ENCODE peak calls at places on chromosomes 7 and 10, in seven cellular contexts. T, A, B, F, L, Q and M are unnamed samples. For H3K27me3, the result is how much of the 10 kb centered on the place peaks cover.

GRCh38 chr7:157527686-157528085 is 190.9 kb downstream of the DNAJB6 start:
- DNase-seq in T (no peak), A (no peak), B (no peak), F (no peak), L (no peak), Q (no peak), M (no peak)

GRCh38 chr7:95545007-95545615 is 51.2 kb downstream of the PDK4 start:
- DNase-seq in T (peak), A (peak), B (no peak), F (peak), L (peak), Q (peak), M (no peak)

GRCh38 chr7:64515781-64516180 is 47.1 kb downstream of the ZNF680 start:
- DNase-seq in T (no peak), A (no peak), B (no peak), F (no peak), L (no peak), Q (no peak), M (no peak)

GRCh38 chr7:38592737-38593136 is 38.4 kb downstream of the AMPH start:
- DNase-seq in T (no peak), A (no peak), B (no peak), F (no peak), L (no peak), Q (no peak), M (no peak)

GRCh38 chr7:93046641-93047040 is 71.1 kb downstream of the SAMD9 start:
- DNase-seq in T (no peak), A (peak), B (no peak), F (no peak), L (peak), Q (no peak), M (no peak)

GRCh38 chr10:79112898-79113431 is 44.2 kb downstream of the ZMIZ1 start:
- DNase-seq in T (no peak), A (peak), B (no peak), F (peak), L (no peak), Q (peak), M (no peak)

GRCh38 chr7:155298288-155298833 is 683 bp downstream of the INSIG1 start:
- DNase-seq in T (peak), A (no peak), B (no peak), F (no peak), L (peak), Q (no peak), M (no peak)

GRCh38 chr7:7127773-7128172 is 54.6 kb upstream of the C1GALT1 start:
- DNase-seq in T (no peak), A (no peak), B (no peak), F (no peak), L (no peak), Q (no peak), M (no peak)

GRCh38 chr7:154953006-154953684 is 49.8 kb downstream of the PAXIP1 start:
- DNase-seq in T (peak), A (peak), B (peak), F (peak), L (peak), Q (peak), M (peak)

GRCh38 chr10:53487019-53487983 is 714.7 kb upstream of the MBL2 start:
- DNase-seq in T (no peak), A (no peak), B (no peak), F (no peak), L (no peak), Q (no peak), M (no peak)

GRCh38 chr7:80876894-80877414 is 41.9 kb downstream of the SEMA3C start:
- DNase-seq in T (no peak), A (peak), B (no peak), F (no peak), L (no peak), Q (peak), M (no peak)

GRCh38 chr7:29987083-29987482 is 2.5 kb downstream of the SCRN1 start:
- DNase-seq in T (no peak), A (peak), B (no peak), F (no peak), L (peak), Q (peak), M (no peak)

GRCh38 chr10:48470893-48471805 is 133.7 kb downstream of the ARHGAP22 start:
- DNase-seq in T (no peak), A (no peak), B (no peak), F (peak), L (no peak), Q (peak), M (no peak)

GRCh38 chr7:116792813-116793212 is 69.6 kb upstream of the CAPZA2 start:
- DNase-seq in T (no peak), A (no peak), B (no peak), F (no peak), L (no peak), Q (no peak), M (no peak)

GRCh38 chr10:76125900-76126299 is 694.5 kb downstream of the LRMDA start:
- DNase-seq in T (no peak), A (no peak), B (no peak), F (no peak), L (no peak), Q (no peak), M (no peak)

GRCh38 chr10:44864042-44864436 is 47.1 kb upstream of the TMEM72 start:
- DNase-seq in T (peak), A (peak), B (no peak), F (no peak), L (no peak), Q (no peak), M (no peak)

GRCh38 chr7:30770936-30771858 is at the start of gene MINDY4:
- DNase-seq in T (peak), A (peak), B (peak), F (peak), L (peak), Q (peak), M (peak)

GRCh38 chr7:47571355-47572100 is 10.4 kb downstream of the TNS3 start:
- DNase-seq in T (no peak), A (peak), B (peak), F (peak), L (peak), Q (peak), M (no peak)

GRCh38 chr10:60919551-60919950 is 24.4 kb downstream of the RHOBTB1 start:
- DNase-seq in T (no peak), A (no peak), B (no peak), F (no peak), L (no peak), Q (no peak), M (no peak)

GRCh38 chr10:93208717-93209464 is 135.2 kb downstream of the CYP26A1 start:
- DNase-seq in T (no peak), A (peak), B (no peak), F (no peak), L (peak), Q (peak), M (no peak)

GRCh38 chr10:28496017-28496416 is 36.9 kb upstream of the WAC start:
- DNase-seq in T (no peak), A (no peak), B (no peak), F (no peak), L (no peak), Q (no peak), M (no peak)

GRCh38 chr7:27176343-27176731 is 2.2 kb upstream of the HOXA10 start:
- DNase-seq in T (no peak), A (no peak), B (no peak), F (peak), L (no peak), Q (no peak), M (no peak)

GRCh38 chr10:24926549-24926948 is 25.9 kb downstream of the PRTFDC1 start:
- DNase-seq in T (no peak), A (no peak), B (no peak), F (no peak), L (no peak), Q (no peak), M (no peak)

GRCh38 chr10:130498042-130498441 is 361.9 kb downstream of the GLRX3 start:
- DNase-seq in T (no peak), A (no peak), B (no peak), F (peak), L (no peak), Q (no peak), M (no peak)

GRCh38 chr7:75994388-75995051 is at the start of gene TMEM120A:
- DNase-seq in T (peak), A (peak), B (peak), F (peak), L (peak), Q (peak), M (peak)

GRCh38 chr10:61990761-61991135 is 89.2 kb downstream of the ARID5B start:
- DNase-seq in T (no peak), A (no peak), B (no peak), F (no peak), L (no peak), Q (no peak), M (no peak)

GRCh38 chr7:74069790-74070618 is 13.6 kb upstream of the LIMK1 start:
- DNase-seq in T (no peak), A (no peak), B (no peak), F (no peak), L (no peak), Q (no peak), M (no peak)

GRCh38 chr10:62109532-62110293 is 158.9 kb downstream of the RTKN2 start:
- DNase-seq in T (no peak), A (no peak), B (no peak), F (no peak), L (no peak), Q (no peak), M (no peak)

GRCh38 chr10:51000164-51000563 is 74.1 kb upstream of the PRKG1 start:
- DNase-seq in T (no peak), A (peak), B (no peak), F (no peak), L (no peak), Q (peak), M (no peak)

GRCh38 chr10:74078037-74078436 is 72.6 kb downstream of the AP3M1 start:
- DNase-seq in T (no peak), A (peak), B (no peak), F (no peak), L (no peak), Q (peak), M (peak)

GRCh38 chr10:61754553-61755540 is 92.1 kb downstream of the CABCOCO1 start:
- DNase-seq in T (no peak), A (no peak), B (no peak), F (no peak), L (no peak), Q (peak), M (no peak)

GRCh38 chr7:69617364-69617763 is 19.1 kb downstream of the AUTS2 start:
- DNase-seq in T (peak), A (no peak), B (no peak), F (no peak), L (no peak), Q (no peak), M (no peak)

GRCh38 chr7:73341877-73342276 is 13.9 kb downstream of the FKBP6 start:
- DNase-seq in T (no peak), A (peak), B (no peak), F (no peak), L (no peak), Q (peak), M (no peak)

GRCh38 chr10:119602241-119603095 is 5.7 kb upstream of the TIAL1 start:
- DNase-seq in T (peak), A (peak), B (no peak), F (no peak), L (peak), Q (no peak), M (no peak)

GRCh38 chr10:119783665-119784027 is 57.8 kb downstream of the INPP5F start:
- DNase-seq in T (no peak), A (no peak), B (no peak), F (no peak), L (no peak), Q (no peak), M (no peak)

GRCh38 chr7:84187813-84188212 is 6.8 kb downstream of the SEMA3A start:
- DNase-seq in T (no peak), A (peak), B (no peak), F (no peak), L (peak), Q (peak), M (no peak)

GRCh38 chr10:121592155-121592890 is 5.9 kb downstream of the FGFR2 start:
- DNase-seq in T (no peak), A (no peak), B (no peak), F (no peak), L (no peak), Q (no peak), M (no peak)

GRCh38 chr7:16026253-16027020 is 340.0 kb upstream of the MEOX2 start:
- DNase-seq in T (no peak), A (no peak), B (no peak), F (no peak), L (no peak), Q (peak), M (no peak)

GRCh38 chr10:97128851-97129186 is 56.9 kb downstream of the SLIT1 start:
- DNase-seq in T (no peak), A (no peak), B (no peak), F (no peak), L (no peak), Q (no peak), M (no peak)
- H3K27me3 ChIP-seq in T (under half), A (under half), B (under half), F (under half), L (under half), Q (under half), M (under half)

GRCh38 chr10:29996842-29997123 is 62.6 kb downstream of the JCAD start:
- DNase-seq in T (no peak), A (no peak), B (no peak), F (no peak), L (no peak), Q (no peak), M (no peak)

GRCh38 chr10:29998142-29998808 is 61.1 kb downstream of the JCAD start:
- DNase-seq in T (peak), A (peak), B (peak), F (peak), L (peak), Q (peak), M (peak)

GRCh38 chr10:29993319-29993876 is 66.0 kb downstream of the JCAD start:
- DNase-seq in T (no peak), A (no peak), B (no peak), F (peak), L (no peak), Q (no peak), M (no peak)

GRCh38 chr10:29991382-29991781 is 68.0 kb downstream of the JCAD start:
- DNase-seq in T (no peak), A (no peak), B (no peak), F (peak), L (no peak), Q (no peak), M (no peak)

DNA sequence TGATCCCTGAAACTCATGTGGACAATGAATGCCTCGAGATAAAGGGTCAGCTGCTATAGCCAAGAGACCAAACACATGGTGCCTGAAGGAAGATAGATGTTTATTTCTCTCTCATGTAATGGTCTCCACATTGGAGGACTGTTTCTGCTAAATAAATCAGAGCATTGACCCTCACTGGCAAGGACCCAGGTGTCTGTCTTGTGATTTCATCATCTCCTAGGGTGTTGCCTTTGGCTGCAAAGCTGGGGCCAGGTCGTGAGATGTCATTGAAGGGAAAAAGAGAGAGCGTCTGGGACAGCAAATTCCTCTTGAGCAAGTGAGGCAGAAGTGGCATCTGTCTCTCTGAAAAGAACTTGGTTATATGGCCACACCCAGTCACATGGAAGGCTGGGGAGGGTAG is 64.6 kb downstream of the JCAD start:
- DNase-seq in T (no peak), A (no peak), B (no peak), F (peak), L (peak), Q (no peak), M (no peak)
- H3K27me3 ChIP-seq in T (under half), A (under half), B (under half), F (under half), L (under half), Q (under half), M (under half)

DNA sequence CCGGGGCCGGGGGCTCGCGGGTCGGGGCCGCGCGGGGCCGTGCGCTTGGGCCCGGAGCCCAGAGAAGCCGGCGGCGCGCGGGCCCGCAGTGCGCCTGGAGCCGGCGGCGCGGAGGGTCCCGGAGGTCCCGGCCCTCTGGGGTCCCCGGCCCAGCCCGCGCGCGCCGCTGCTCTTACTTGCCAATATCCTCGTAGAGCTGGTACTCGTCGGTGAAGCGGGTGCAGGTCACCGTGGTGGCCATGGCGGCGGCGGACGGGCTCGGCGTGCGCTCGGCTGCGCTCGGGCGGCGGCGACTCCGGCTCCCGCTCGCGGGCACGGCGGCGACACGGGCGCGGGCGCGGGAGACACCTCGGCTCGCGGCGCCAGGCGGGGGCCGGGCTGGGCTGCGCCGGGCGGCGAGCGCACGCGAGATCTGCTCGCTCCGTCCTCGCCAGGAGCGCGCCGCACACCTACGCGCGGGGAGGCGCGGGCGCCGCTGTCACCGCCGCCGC is at the start of gene CAMK2B:
- DNase-seq in T (peak), A (no peak), B (no peak), F (peak), L (no peak), Q (no peak), M (no peak)
- H3K27me3 ChIP-seq in T (half or more), A (under half), B (under half), F (under half), L (under half), Q (half or more), M (under half)

DNA sequence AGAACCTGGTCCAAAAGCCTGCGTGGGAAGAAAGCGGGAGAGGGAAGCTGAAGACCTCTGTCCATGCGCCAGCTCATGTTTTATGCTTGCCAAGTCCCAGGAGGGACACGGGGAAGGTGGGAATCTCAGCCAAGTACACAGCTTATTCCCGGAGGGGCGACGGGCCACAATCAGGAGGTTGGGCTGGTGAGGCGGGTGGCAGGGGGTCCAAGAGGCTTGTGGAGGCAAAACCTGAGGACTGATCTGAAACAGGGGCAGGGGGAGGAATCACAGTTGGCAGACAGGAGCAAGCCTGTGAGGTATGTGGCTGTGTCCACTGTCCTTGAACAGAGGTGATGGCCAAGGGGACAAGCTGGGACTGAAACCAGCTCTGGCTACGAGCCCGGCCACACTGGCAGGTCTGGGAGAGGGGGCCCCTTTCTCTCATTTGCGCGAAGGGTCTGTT is 38.0 kb upstream of the LEP start:
- DNase-seq in T (no peak), A (no peak), B (no peak), F (peak), L (no peak), Q (no peak), M (no peak)
- H3K27me3 ChIP-seq in T (half or more), A (under half), B (under half), F (under half), L (under half), Q (half or more), M (under half)

GRCh38 chr7:22920664-22921063 is 93.3 kb downstream of the HYCC1 start:
- DNase-seq in T (peak), A (peak), B (no peak), F (no peak), L (no peak), Q (no peak), M (no peak)

GRCh38 chr7:22921386-22922086 is 92.4 kb downstream of the HYCC1 start:
- DNase-seq in T (no peak), A (no peak), B (no peak), F (no peak), L (no peak), Q (no peak), M (no peak)
- H3K27me3 ChIP-seq in T (under half), A (under half), B (under half), F (under half), L (under half), Q (under half), M (under half)

DNA sequence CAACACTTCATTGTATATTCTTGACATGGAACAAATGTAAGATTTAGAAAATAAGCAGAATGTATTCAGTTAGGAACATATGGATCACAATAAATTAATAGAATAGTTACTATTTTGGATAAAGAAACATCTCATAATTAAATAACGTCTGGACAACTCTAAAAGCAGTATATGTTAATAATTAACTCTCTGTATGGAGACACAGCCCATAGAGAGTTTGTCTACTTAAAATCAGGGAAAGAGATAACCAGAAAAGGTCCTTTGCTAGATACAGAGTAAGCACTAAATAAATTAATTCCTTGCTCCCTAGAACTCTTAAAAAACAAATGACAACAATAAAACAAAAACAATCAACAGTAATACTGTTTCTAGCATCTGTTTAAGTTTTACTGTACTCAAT is 184.4 kb upstream of the THSD7A start:
- DNase-seq in T (no peak), A (no peak), B (no peak), F (no peak), L (no peak), Q (no peak), M (no peak)
- H3K27me3 ChIP-seq in T (under half), A (under half), B (under half), F (under half), L (under half), Q (under half), M (under half)

GRCh38 chr10:102237711-102238252 is 3.5 kb downstream of the PITX3 start:
- DNase-seq in T (no peak), A (no peak), B (no peak), F (no peak), L (no peak), Q (no peak), M (no peak)
- H3K27me3 ChIP-seq in T (half or more), A (under half), B (under half), F (under half), L (under half), Q (under half), M (under half)

DNA sequence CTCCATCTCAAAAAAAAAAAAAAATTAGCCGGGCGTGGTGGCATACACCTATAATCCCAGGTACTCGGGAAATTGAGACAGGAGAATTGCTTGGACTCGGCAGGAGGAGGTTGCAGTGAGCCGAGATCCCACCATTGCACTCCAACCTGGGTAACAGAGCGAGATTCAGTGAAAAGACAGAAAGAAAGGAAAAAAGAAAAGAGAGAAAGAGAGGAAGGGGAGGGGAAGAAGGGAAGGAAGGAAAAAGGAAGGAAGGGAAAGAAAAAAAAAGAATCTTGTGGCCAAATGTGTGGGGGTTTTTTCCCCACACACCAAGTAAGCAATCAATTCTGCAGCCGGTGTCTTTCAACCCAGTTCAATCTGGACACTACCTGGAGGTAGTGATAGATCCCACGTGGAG is 9.0 kb upstream of the NAT16 start:
- DNase-seq in T (no peak), A (no peak), B (no peak), F (no peak), L (no peak), Q (no peak), M (no peak)
- H3K27me3 ChIP-seq in T (under half), A (under half), B (under half), F (under half), L (under half), Q (under half), M (under half)